ENCODE peak calls at places on chromosome 5, in ten cellular contexts. O is H1; K is choroid plexus epithelial cell; Y is fibroblast of lung; H is HCT116; Q is cardiac muscle cell; Z is lower lobe of right lung; X is CD4-positive, CD25-positive, alpha-beta regulatory T cell; W is brain microvascular endothelial cell; A is retinal pigment epithelial cell. P is an unnamed sample.
A peak's percentile ranks its signal among the peaks of the same experiment; 100 is the strongest.

GRCh38 chr5:140042551-140043507 is at the start of gene NRG2:
- DNase-seq in K (peak; percentile 21), H (peak; percentile 24), O (peak; percentile 46), Z (peak; percentile 51), W (peak; percentile 22), Q (peak; percentile 86), Y (peak; percentile 43), X (peak; percentile 35), A (no peak), P (peak; percentile 47)

GRCh38 chr5:92906798-92907380 is 674.1 kb downstream of the NR2F1-AS1 start:
- DNase-seq in Q (no peak), O (no peak), W (no peak), H (no peak), Z (no peak), K (no peak), A (no peak), X (no peak), Y (no peak), P (no peak)

GRCh38 chr5:123115020-123115419 is 26.0 kb downstream of the PRDM6 start:
- DNase-seq in W (no peak), Y (no peak), Z (no peak), A (no peak), K (no peak), X (no peak), Q (no peak), O (no peak), H (no peak), P (no peak)

GRCh38 chr5:118924006-118924389 is 64.3 kb downstream of the DTWD2 start:
- DNase-seq in W (no peak), H (no peak), X (no peak), Q (no peak), K (no peak), A (no peak), Z (no peak), O (no peak), Y (no peak), P (no peak)

GRCh38 chr5:9361835-9362234 is 184.0 kb downstream of the SEMA5A start:
- DNase-seq in X (no peak), K (peak; percentile 85), Y (peak; percentile 39), W (peak; percentile 24), O (peak; percentile 60), Z (no peak), H (peak; percentile 6), A (no peak), Q (peak; percentile 86), P (peak; percentile 51)

GRCh38 chr5:1508679-1509290 is 15.0 kb downstream of the LPCAT1 start:
- DNase-seq in K (no peak), O (no peak), W (no peak), Y (no peak), A (no peak), Q (no peak), H (no peak), X (no peak), Z (peak; percentile 44), P (no peak)

GRCh38 chr5:156120777-156121176 is 206.2 kb upstream of the SGCD start:
- DNase-seq in A (no peak), Q (no peak), O (no peak), Y (peak; percentile 65), H (no peak), W (no peak), X (no peak), Z (no peak), K (no peak), P (no peak)

GRCh38 chr5:151040211-151040747 is 19.9 kb downstream of the GPX3 start:
- DNase-seq in X (no peak), H (peak; percentile 43), Y (peak; percentile 21), K (peak; percentile 70), A (no peak), O (no peak), W (no peak), Z (peak; percentile 28), Q (no peak), P (peak; percentile 26)

GRCh38 chr5:16690243-16690839 is 73.5 kb upstream of the RETREG1 start:
- DNase-seq in Y (peak; percentile 29), A (no peak), K (peak; percentile 66), W (peak; percentile 51), Z (no peak), H (peak; percentile 19), X (no peak), O (no peak), Q (peak; percentile 66), P (peak; percentile 58)

GRCh38 chr5:160637357-160637756 is 214.7 kb downstream of the ATP10B start:
- DNase-seq in X (no peak), Y (no peak), W (no peak), H (no peak), A (no peak), K (no peak), Q (no peak), Z (no peak), O (no peak), P (no peak)

GRCh38 chr5:135249658-135250057 is 149.4 kb downstream of the MACROH2A1 start:
- DNase-seq in Y (peak; percentile 47), A (no peak), W (peak; percentile 37), O (no peak), K (no peak), Q (no peak), X (no peak), H (no peak), Z (no peak), P (peak; percentile 29)

GRCh38 chr5:169458269-169458668 is 125.3 kb upstream of the SPDL1 start:
- DNase-seq in Y (no peak), A (no peak), H (no peak), W (no peak), K (no peak), Q (no peak), Z (no peak), X (no peak), O (peak; percentile 25), P (no peak)

GRCh38 chr5:169460896-169461295 is 122.7 kb upstream of the SPDL1 start:
- DNase-seq in A (no peak), Q (no peak), K (no peak), H (no peak), O (no peak), Z (no peak), X (no peak), Y (no peak), W (no peak), P (no peak)

GRCh38 chr5:169460123-169460522 is 123.5 kb upstream of the SPDL1 start:
- DNase-seq in A (no peak), X (no peak), Z (no peak), Q (no peak), K (no peak), H (no peak), O (no peak), Y (no peak), W (no peak), P (no peak)
- H3K4me3 ChIP-seq in A (no peak overlapping the region), X (no peak overlapping the region), Z (no peak overlapping the region), Q (no peak overlapping the region), K (no peak overlapping the region), H (no peak overlapping the region), O (no peak overlapping the region), Y (no peak overlapping the region), W (no peak overlapping the region), P (no peak overlapping the region)

GRCh38 chr5:111513175-111513520 is 813 bp upstream of the STARD4 start:
- DNase-seq in A (no peak), Y (no peak), Z (no peak), X (no peak), Q (no peak), O (no peak), K (no peak), W (no peak), H (no peak), P (no peak)
- H3K4me3 ChIP-seq in A (peak overlapping the region; percentile 92), Y (peak overlapping the region; percentile 90), Z (peak overlapping the region; percentile 92), X (peak overlapping the region; percentile 96), Q (peak overlapping the region; percentile 58), O (peak overlapping the region; percentile 90), K (peak overlapping the region; percentile 92), W (peak overlapping the region; percentile 93), H (peak overlapping the region; percentile 83), P (peak overlapping the region; percentile 95)

DNA sequence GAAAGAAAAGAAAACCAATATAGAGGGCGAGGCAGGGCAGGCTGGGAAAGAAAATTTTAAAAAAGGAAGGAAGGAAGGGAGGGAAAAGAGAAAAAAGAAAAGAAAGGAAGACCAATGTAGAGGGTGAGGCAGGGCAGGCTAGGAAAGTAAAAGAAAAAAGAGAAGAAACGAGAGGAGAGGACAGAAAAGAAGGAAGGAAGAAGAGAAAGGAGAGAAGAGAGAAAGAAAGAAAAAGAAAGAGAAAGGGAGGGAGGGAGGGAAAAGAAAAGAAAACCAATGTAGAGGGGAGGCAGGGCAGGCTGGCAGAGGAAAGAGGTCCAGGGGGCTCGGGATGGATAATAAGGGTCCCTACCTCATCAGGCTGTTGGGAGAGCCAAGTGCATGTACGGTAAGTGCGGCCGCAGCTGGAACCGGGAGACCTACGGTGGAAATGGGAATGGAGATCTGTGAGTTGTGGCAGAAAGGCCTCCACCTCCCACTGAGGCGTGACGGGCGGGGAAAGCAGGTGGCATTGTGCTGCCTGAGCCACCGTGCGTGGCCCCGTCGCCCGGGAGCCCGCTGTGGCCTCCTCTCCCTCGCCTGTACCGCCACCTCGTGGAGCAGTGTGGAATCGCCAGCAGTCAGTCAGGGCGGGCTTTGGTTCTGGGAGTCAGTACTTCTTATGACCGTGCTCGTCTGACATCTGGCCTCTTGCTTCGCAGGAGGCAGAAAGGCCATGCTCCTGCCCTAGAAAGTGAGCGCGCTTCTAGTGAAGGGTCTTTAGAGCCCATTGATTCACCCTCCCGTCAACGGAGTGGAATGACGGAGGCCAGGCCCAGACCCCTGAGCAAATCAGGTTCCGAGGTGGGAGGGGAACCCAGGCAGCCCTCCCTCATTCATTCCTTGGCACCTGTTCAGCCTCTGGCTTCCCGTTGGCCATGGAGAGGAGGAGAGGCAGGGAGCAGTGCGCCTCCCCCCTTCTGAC is 10.4 kb upstream of the NHP2 start:
- DNase-seq in Q (peak; percentile 86), Z (peak; percentile 88), Y (peak; percentile 43), H (peak; percentile 62), W (peak; percentile 42), A (no peak), K (peak; percentile 75), X (peak; percentile 81), O (no peak), P (peak; percentile 65)
- H3K4me3 ChIP-seq in Q (no peak overlapping the region), Z (no peak overlapping the region), Y (no peak overlapping the region), H (peak overlapping the region; percentile 13), W (no peak overlapping the region), A (no peak overlapping the region), K (no peak overlapping the region), X (no peak overlapping the region), O (peak overlapping the region; percentile 37), P (peak overlapping the region; percentile 55)

GRCh38 chr5:138752951-138753793 is at the start of gene CTNNA1:
- DNase-seq in A (no peak), H (peak; percentile 71), Y (peak; percentile 67), K (peak; percentile 68), X (peak; percentile 43), W (peak; percentile 35), Z (peak; percentile 86), O (no peak), Q (peak; percentile 81), P (peak; percentile 61)

GRCh38 chr5:138753794-138754698 is 821 bp downstream of the CTNNA1 start:
- DNase-seq in O (no peak), Y (peak; percentile 88), Z (peak; percentile 96), K (peak; percentile 83), A (peak; percentile 71), H (peak; percentile 80), Q (peak; percentile 92), W (peak; percentile 93), X (no peak), P (peak; percentile 96)

GRCh38 chr5:138754699-138755057 is 1.5 kb downstream of the CTNNA1 start:
- DNase-seq in Z (no peak), O (no peak), Y (peak; percentile 63), Q (no peak), K (no peak), W (peak; percentile 44), X (no peak), H (peak; percentile 39), A (no peak), P (no peak)

GRCh38 chr5:138757061-138757776 is 4.0 kb downstream of the CTNNA1 start:
- DNase-seq in Z (no peak), K (no peak), X (no peak), A (no peak), H (no peak), Y (no peak), Q (no peak), W (no peak), O (no peak), P (no peak)

GRCh38 chr5:138755084-138755748 is 2.0 kb downstream of the CTNNA1 start:
- DNase-seq in K (no peak), Y (no peak), Q (no peak), O (no peak), X (no peak), Z (no peak), A (no peak), W (no peak), H (no peak), P (no peak)
- H3K4me3 ChIP-seq in K (no peak overlapping the region), Y (peak overlapping the region; percentile 89), Q (no peak overlapping the region), O (peak overlapping the region; percentile 74), X (no peak overlapping the region), Z (peak overlapping the region; percentile 88), A (peak overlapping the region; percentile 92), W (peak overlapping the region; percentile 90), H (peak overlapping the region; percentile 82), P (peak overlapping the region; percentile 84)

P was measured in fibroblast of the aortic adventitia.